ENCODE peak calls at places on chromosomes 13 and 19, in eight cellular contexts. P is PC-3, X is SK-N-SH, Z is OCI-LY7, F is GM23248, L is GM23338, M is MM.1S, E is neural progenitor cell. V is an unnamed sample. For H4K20me1, the result is how much of the 10 kb centered on the place peaks cover.

GRCh38 chr13:110208116-110208515 is 98.8 kb downstream of the COL4A1 start:
- DNase-seq in P (no peak), X (no peak), Z (no peak), F (no peak), L (no peak), M (no peak), E (no peak), V (no peak)

GRCh38 chr13:30898721-30899188 is 7.3 kb upstream of the MEDAG start:
- DNase-seq in P (peak), X (no peak), Z (no peak), F (peak), L (no peak), M (no peak), E (no peak), V (peak)

GRCh38 chr19:43784251-43784980 is 3.6 kb upstream of the KCNN4 start:
- DNase-seq in P (peak), X (no peak), Z (peak), F (peak), L (no peak), M (peak), E (no peak), V (peak)

GRCh38 chr13:36244990-36245389 is 30.6 kb upstream of the SOHLH2 start:
- DNase-seq in P (peak), X (no peak), Z (no peak), F (no peak), L (no peak), M (no peak), E (no peak), V (no peak)

GRCh38 chr13:65744761-65745160 is 1485.4 kb downstream of the PCDH9 start:
- DNase-seq in P (no peak), X (no peak), Z (no peak), F (no peak), L (no peak), M (no peak), E (no peak), V (no peak)

GRCh38 chr13:110125157-110125556 is 181.8 kb downstream of the COL4A1 start:
- DNase-seq in P (no peak), X (no peak), Z (no peak), F (no peak), L (no peak), M (no peak), E (no peak), V (no peak)

GRCh38 chr19:5023128-5023571 is 54.2 kb downstream of the KDM4B start:
- DNase-seq in P (no peak), X (no peak), Z (no peak), F (peak), L (no peak), M (no peak), E (no peak), V (no peak)

GRCh38 chr19:11242864-11243797 is 3.7 kb downstream of the ANGPTL8 start:
- DNase-seq in P (peak), X (peak), Z (peak), F (peak), L (peak), M (peak), E (peak), V (peak)

GRCh38 chr13:74442751-74443150 is 308.5 kb upstream of the KLF12 start:
- DNase-seq in P (no peak), X (no peak), Z (no peak), F (no peak), L (no peak), M (no peak), E (no peak), V (no peak)

GRCh38 chr19:42111811-42112210 is 20.4 kb downstream of the POU2F2 start:
- DNase-seq in P (no peak), X (no peak), Z (no peak), F (peak), L (no peak), M (no peak), E (no peak), V (no peak)

GRCh38 chr13:95226932-95227718 is 74.1 kb downstream of the ABCC4 start:
- DNase-seq in P (no peak), X (no peak), Z (no peak), F (no peak), L (no peak), M (peak), E (no peak), V (no peak)

GRCh38 chr13:61913183-61913582 is 497.5 kb upstream of the PCDH20 start:
- DNase-seq in P (no peak), X (no peak), Z (no peak), F (no peak), L (no peak), M (no peak), E (no peak), V (no peak)

GRCh38 chr19:485583-486236 is 10.6 kb upstream of the MADCAM1 start:
- DNase-seq in P (no peak), X (peak), Z (no peak), F (peak), L (no peak), M (no peak), E (peak), V (peak)

GRCh38 chr19:34667349-34668076 is 9.4 kb downstream of the SCGB2B2 start:
- DNase-seq in P (peak), X (no peak), Z (peak), F (peak), L (peak), M (peak), E (no peak), V (no peak)

GRCh38 chr19:50358483-50359431 is 6.7 kb downstream of the NAPSA start:
- DNase-seq in P (peak), X (peak), Z (no peak), F (peak), L (no peak), M (no peak), E (no peak), V (no peak)
- H3K27ac ChIP-seq in P (no peak), X (peak), Z (no peak), F (no peak), L (no peak), M (no peak), E (no peak), V (no peak)

GRCh38 chr13:98443329-98443728 is 133.6 kb downstream of the STK24 start:
- DNase-seq in P (peak), X (no peak), Z (no peak), F (peak), L (no peak), M (no peak), E (no peak), V (no peak)
- H4K20me1 ChIP-seq in P (under half), X (under half), Z (under half), F (under half), L (under half), M (under half), E (under half), V (under half)

DNA sequence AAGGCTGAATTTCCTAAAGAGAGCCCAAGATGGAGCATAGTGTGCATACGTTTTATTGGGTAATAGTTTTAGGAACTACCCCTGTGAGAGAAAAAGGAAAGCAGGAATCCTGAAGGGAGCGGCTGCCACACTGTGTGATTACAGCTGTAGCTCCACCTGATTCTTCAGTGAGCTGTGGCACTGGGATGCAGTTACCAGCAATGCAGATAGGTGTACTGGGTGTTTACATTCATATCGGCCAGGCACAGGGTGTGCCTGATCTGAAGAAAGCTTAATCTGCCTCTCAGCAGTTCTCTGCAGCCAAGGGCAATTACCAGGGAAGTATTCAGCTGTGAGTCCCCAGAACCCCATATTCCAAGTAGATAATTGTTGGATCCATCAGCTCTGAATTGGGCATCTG is 1541.8 kb downstream of the EFNB2 start:
- DNase-seq in P (no peak), X (no peak), Z (no peak), F (no peak), L (peak), M (no peak), E (no peak), V (no peak)
- TF ChIP-seq EZH2phosphoT487 in P (no peak), X (no peak), Z (no peak), F (no peak), L (no peak), M (no peak), E (no peak), V (no peak)

GRCh38 chr19:9828551-9829063 is 889 bp downstream of the UBL5 start:
- DNase-seq in P (no peak), X (no peak), Z (peak), F (peak), L (no peak), M (no peak), E (no peak), V (no peak)
- H3K27ac ChIP-seq in P (no peak), X (peak), Z (peak), F (no peak), L (no peak), M (no peak), E (no peak), V (no peak)

GRCh38 chr13:71797487-71797886 is 69.5 kb downstream of the DACH1 start:
- DNase-seq in P (no peak), X (no peak), Z (no peak), F (no peak), L (no peak), M (no peak), E (no peak), V (no peak)
- H4K20me1 ChIP-seq in P (under half), X (under half), Z (under half), F (under half), L (under half), M (under half), E (under half), V (under half)

GRCh38 chr19:3397266-3398022 is 31.1 kb downstream of the NFIC start:
- DNase-seq in P (no peak), X (peak), Z (no peak), F (peak), L (peak), M (no peak), E (peak), V (no peak)
- TF ChIP-seq EZH2phosphoT487 in P (no peak), X (no peak), Z (no peak), F (no peak), L (no peak), M (no peak), E (no peak), V (no peak)

V was measured in hepatocyte.